ENCODE peak calls at places on chromosomes 11 and 22, in ten cellular contexts. A, T, L, S, G, V, K, B, H and E are unnamed samples. For H3K4me1, the result is how much of the 10 kb centered on the place peaks cover.

GRCh38 chr22:24514241-24515024 is 19.3 kb downstream of the UPB1 start:
- DNase-seq in S (no peak), T (no peak), G (no peak), V (no peak), A (no peak), K (no peak), L (no peak), B (no peak), H (peak), E (no peak)

GRCh38 chr22:18145676-18146388 is 4.1 kb upstream of the USP18 start:
- DNase-seq in L (no peak), A (no peak), B (no peak), K (peak), H (no peak), S (no peak), V (no peak), G (no peak), T (no peak), E (no peak)

GRCh38 chr11:13216019-13217006 is 61.3 kb upstream of the BMAL1 start:
- DNase-seq in L (peak), B (no peak), T (peak), V (no peak), A (no peak), S (peak), G (no peak), K (no peak), H (no peak), E (peak)

GRCh38 chr11:3049430-3050243 is 7.6 kb downstream of the CARS1 start:
- DNase-seq in B (peak), T (peak), L (peak), H (peak), A (peak), G (peak), K (peak), V (peak), S (peak), E (peak)

GRCh38 chr22:39283312-39284141 is 35.9 kb downstream of the RPL3 start:
- DNase-seq in H (no peak), B (peak), V (peak), G (no peak), K (peak), A (peak), T (no peak), S (no peak), L (peak), E (peak)

GRCh38 chr11:44680982-44681597 is 45.7 kb upstream of the TSPAN18 start:
- DNase-seq in G (no peak), K (no peak), T (no peak), V (no peak), L (peak), H (no peak), B (no peak), A (no peak), S (no peak), E (no peak)

GRCh38 chr11:44167047-44167446 is 71.6 kb downstream of the EXT2 start:
- DNase-seq in H (no peak), T (no peak), B (no peak), G (no peak), L (peak), A (no peak), V (no peak), K (no peak), S (no peak), E (no peak)

GRCh38 chr11:61725632-61726280 is 26.7 kb upstream of the MYRF start:
- DNase-seq in K (no peak), V (no peak), G (no peak), B (no peak), T (no peak), S (no peak), L (peak), H (no peak), A (peak), E (no peak)

GRCh38 chr11:73323464-73323863 is 15.4 kb downstream of the ARHGEF17 start:
- DNase-seq in A (peak), H (peak), B (peak), V (peak), T (no peak), K (peak), S (no peak), G (peak), L (peak), E (peak)

GRCh38 chr11:61489833-61490585 is 18.5 kb upstream of the LRRC10B start:
- DNase-seq in B (no peak), L (peak), H (no peak), V (no peak), S (no peak), G (no peak), A (peak), T (no peak), K (no peak), E (no peak)

GRCh38 chr11:128437137-128437536 is 150.2 kb downstream of the ETS1 start:
- DNase-seq in A (peak), K (no peak), L (peak), B (no peak), T (no peak), G (no peak), V (no peak), S (no peak), H (no peak), E (peak)

GRCh38 chr11:66891849-66892660 is 35.2 kb downstream of the LRFN4 start:
- DNase-seq in G (no peak), H (peak), K (peak), S (peak), A (no peak), V (no peak), L (peak), B (peak), T (peak), E (peak)

GRCh38 chr11:96154802-96155520 is 188.0 kb downstream of the MAML2 start:
- DNase-seq in G (no peak), L (peak), V (no peak), S (no peak), H (no peak), B (no peak), T (no peak), A (peak), K (no peak), E (no peak)

GRCh38 chr22:25420925-25421904 is 143.3 kb upstream of the GRK3 start:
- DNase-seq in A (no peak), S (no peak), B (no peak), L (no peak), K (no peak), H (no peak), T (no peak), V (no peak), G (no peak), E (no peak)

GRCh38 chr11:45920531-45921477 is 1.7 kb upstream of the LARGE2 start:
- DNase-seq in B (no peak), S (no peak), K (no peak), A (peak), G (peak), H (no peak), V (peak), T (no peak), L (no peak), E (no peak)

GRCh38 chr11:45924036-45924915 is 1.8 kb downstream of the LARGE2 start:
- DNase-seq in T (no peak), L (no peak), V (no peak), G (peak), A (peak), H (no peak), K (no peak), S (no peak), B (no peak), E (peak)

GRCh38 chr11:45924927-45925326 is 2.5 kb downstream of the LARGE2 start:
- DNase-seq in S (no peak), K (no peak), L (no peak), H (no peak), G (no peak), B (no peak), A (no peak), T (no peak), V (no peak), E (no peak)

GRCh38 chr11:45921561-45922424 is 663 bp upstream of the LARGE2 start:
- DNase-seq in T (no peak), V (peak), S (no peak), K (peak), L (no peak), G (peak), B (no peak), H (peak), A (peak), E (no peak)

DNA sequence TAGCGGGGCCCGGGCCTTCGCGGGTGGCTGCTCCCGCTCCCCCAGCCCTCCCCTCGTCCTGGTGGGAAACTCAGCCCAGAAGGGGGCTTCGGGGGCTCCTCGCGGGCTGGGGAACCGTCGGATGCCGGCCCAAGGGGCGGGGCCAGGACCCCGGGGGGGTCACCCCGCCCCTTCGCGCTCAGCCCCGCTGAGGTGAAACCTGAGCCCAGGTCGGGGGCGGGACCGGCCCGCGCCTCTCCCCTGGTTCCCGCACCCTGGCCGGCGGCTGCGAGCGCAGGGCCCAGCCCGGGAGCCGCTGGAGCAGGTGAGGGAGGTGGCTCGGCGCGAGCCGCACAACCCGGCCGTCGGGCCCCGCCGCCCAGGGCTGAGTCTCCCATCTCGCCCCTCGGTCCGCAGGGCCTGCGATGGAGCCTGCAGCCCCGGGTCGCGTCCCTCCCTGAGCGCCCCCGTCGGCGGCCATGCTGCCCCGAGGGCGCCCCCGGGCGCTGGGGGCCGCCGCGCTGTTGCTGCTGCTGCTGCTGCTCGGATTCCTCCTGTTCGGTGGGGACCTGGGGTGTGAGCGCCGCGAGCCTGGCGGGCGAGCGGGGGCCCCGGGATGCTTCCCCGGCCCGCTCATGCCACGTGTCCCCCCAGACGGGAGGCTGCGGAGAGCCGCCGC is at the start of gene LARGE2:
- DNase-seq in T (peak), H (peak), V (peak), K (peak), B (no peak), S (no peak), A (peak), G (no peak), L (no peak), E (no peak)
- H3K4me3 ChIP-seq in T (peak), H (peak), V (peak), K (peak), B (peak), S (peak), A (peak), G (peak), L (peak), E (peak)

GRCh38 chr11:16978021-16978370 is 36.2 kb downstream of the PLEKHA7 start:
- DNase-seq in G (no peak), A (no peak), B (no peak), L (no peak), H (no peak), T (no peak), S (no peak), K (no peak), V (no peak), E (no peak)

GRCh38 chr11:16976360-16976759 is 37.9 kb downstream of the PLEKHA7 start:
- DNase-seq in H (no peak), T (no peak), V (no peak), B (no peak), G (no peak), L (no peak), A (no peak), K (no peak), S (no peak), E (no peak)

GRCh38 chr11:16969010-16970004 is 44.9 kb downstream of the PLEKHA7 start:
- DNase-seq in L (no peak), A (no peak), T (no peak), V (no peak), K (peak), B (no peak), S (no peak), H (no peak), G (no peak), E (no peak)

GRCh38 chr11:16977136-16978020 is 36.8 kb downstream of the PLEKHA7 start:
- DNase-seq in V (peak), A (no peak), G (no peak), B (no peak), K (peak), L (no peak), H (no peak), S (no peak), T (no peak), E (no peak)

GRCh38 chr11:16973565-16973964 is 40.6 kb downstream of the PLEKHA7 start:
- DNase-seq in K (no peak), G (no peak), T (no peak), B (no peak), V (no peak), A (no peak), H (no peak), L (no peak), S (no peak), E (no peak)
- TF ChIP-seq CTCF in K (no peak), G (no peak), T (no peak), B (no peak), V (no peak), A (no peak), H (no peak), L (no peak), S (no peak), E (no peak)

GRCh38 chr11:11979487-11980117 is 28.8 kb downstream of the DKK3 start:
- DNase-seq in H (no peak), G (peak), A (no peak), L (peak), B (peak), K (peak), T (no peak), S (no peak), V (no peak), E (peak)
- H3K4me1 ChIP-seq in H (under half), G (half or more), A (under half), L (under half), B (under half), K (under half), T (half or more), S (under half), V (half or more), E (half or more)

GRCh38 chr11:6402561-6402981 is 12.3 kb downstream of the SMPD1 start:
- DNase-seq in T (no peak), V (no peak), A (no peak), K (peak), G (no peak), S (no peak), L (no peak), H (no peak), B (no peak), E (no peak)
- H3K4me3 ChIP-seq in T (no peak), V (no peak), A (no peak), K (no peak), G (no peak), S (no peak), L (no peak), H (no peak), B (no peak), E (no peak)

GRCh38 chr11:17846852-17847453 is 112.4 kb downstream of the KCNC1 start:
- DNase-seq in B (no peak), G (no peak), A (no peak), V (no peak), H (no peak), L (peak), K (no peak), T (no peak), S (no peak), E (no peak)
- TF ChIP-seq CTCF in B (no peak), G (no peak), A (no peak), V (no peak), H (no peak), L (peak), K (no peak), T (no peak), S (peak), E (no peak)